ENCODE peak calls at places on chromosomes 7 and 10, in five cellular contexts. One of them, this sample, is unnamed. For H3K4me1, the result is how much of the 10 kb centered on the place peaks cover.

GRCh38 chr7:11437987-11438386 is 394.0 kb downstream of the THSD7A start:
- DNase-seq in tibial artery: no peak
- DNase-seq in heart right ventricle: no peak
- DNase-seq in Panc1: no peak
- DNase-seq in H9: no peak
- DNase-seq in this sample: no peak

GRCh38 chr7:118169146-118169545 is 14.8 kb upstream of the LSM8 start:
- DNase-seq in tibial artery: no peak
- DNase-seq in heart right ventricle: no peak
- DNase-seq in Panc1: no peak
- DNase-seq in H9: no peak
- DNase-seq in this sample: no peak

GRCh38 chr7:77736991-77737390 is 40.7 kb downstream of the RSBN1L start:
- DNase-seq in tibial artery: no peak
- DNase-seq in heart right ventricle: no peak
- DNase-seq in Panc1: no peak
- DNase-seq in H9: no peak
- DNase-seq in this sample: no peak

GRCh38 chr7:73555411-73555982 is 2.0 kb downstream of the BCL7B start:
- DNase-seq in tibial artery: no peak
- DNase-seq in heart right ventricle: no peak
- DNase-seq in Panc1: no peak
- DNase-seq in H9: no peak
- DNase-seq in this sample: no peak

GRCh38 chr7:22417349-22417748 is 60.4 kb upstream of the RAPGEF5 start:
- DNase-seq in tibial artery: no peak
- DNase-seq in heart right ventricle: no peak
- DNase-seq in Panc1: no peak
- DNase-seq in H9: no peak
- DNase-seq in this sample: no peak

GRCh38 chr10:74871595-74872382 is 45.4 kb downstream of the KAT6B start:
- DNase-seq in tibial artery: no peak
- DNase-seq in heart right ventricle: no peak
- DNase-seq in Panc1: no peak
- DNase-seq in H9: no peak
- DNase-seq in this sample: no peak

GRCh38 chr10:46230615-46231014 is 56.2 kb upstream of the ANTXRL start:
- DNase-seq in tibial artery: no peak
- DNase-seq in heart right ventricle: no peak
- DNase-seq in Panc1: no peak
- DNase-seq in H9: no peak
- DNase-seq in this sample: no peak

GRCh38 chr7:116702046-116702445 is 30.1 kb downstream of the MET start:
- DNase-seq in tibial artery: no peak
- DNase-seq in heart right ventricle: no peak
- DNase-seq in Panc1: no peak
- DNase-seq in H9: no peak
- DNase-seq in this sample: no peak

GRCh38 chr7:77687100-77687746 is 9.0 kb upstream of the RSBN1L start:
- DNase-seq in tibial artery: no peak
- DNase-seq in heart right ventricle: no peak
- DNase-seq in Panc1: no peak
- DNase-seq in H9: no peak
- DNase-seq in this sample: no peak

GRCh38 chr7:138483516-138483915 is 23.5 kb downstream of the TRIM24 start:
- DNase-seq in tibial artery: no peak
- DNase-seq in heart right ventricle: no peak
- DNase-seq in Panc1: no peak
- DNase-seq in H9: no peak
- DNase-seq in this sample: no peak

GRCh38 chr7:2013381-2014311 is 219.1 kb downstream of the MAD1L1 start:
- DNase-seq in tibial artery: peak
- DNase-seq in heart right ventricle: no peak
- DNase-seq in Panc1: no peak
- DNase-seq in H9: no peak
- DNase-seq in this sample: peak

GRCh38 chr10:124512600-124512999 is 51.0 kb downstream of the LHPP start:
- DNase-seq in tibial artery: no peak
- DNase-seq in heart right ventricle: no peak
- DNase-seq in Panc1: no peak
- DNase-seq in H9: no peak
- DNase-seq in this sample: peak

DNA sequence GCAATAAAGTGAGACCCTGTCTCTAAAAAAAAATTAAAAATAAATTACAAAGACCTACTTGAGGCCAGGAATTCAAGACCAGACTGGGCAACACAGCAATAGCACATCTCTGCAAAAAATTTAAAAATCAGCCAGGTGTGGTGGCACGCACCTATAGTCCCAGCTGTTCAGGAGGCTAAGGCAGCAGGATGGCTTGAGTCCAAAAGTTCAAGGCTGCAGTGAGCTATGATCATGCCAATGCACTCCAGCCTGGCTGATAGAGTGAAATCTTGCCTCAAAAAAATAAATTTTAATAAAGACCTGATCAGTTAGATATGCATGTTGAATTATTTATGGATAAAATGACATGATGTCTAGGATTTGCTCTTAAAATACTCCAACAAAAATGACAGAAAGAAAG is 34.9 kb downstream of the P4HA1 start:
- DNase-seq in tibial artery: no peak
- DNase-seq in heart right ventricle: no peak
- DNase-seq in Panc1: no peak
- DNase-seq in H9: no peak
- DNase-seq in this sample: no peak
- H3K4me1 ChIP-seq in tibial artery: under half
- H3K4me1 ChIP-seq in heart right ventricle: under half
- H3K4me1 ChIP-seq in Panc1: under half
- H3K4me1 ChIP-seq in H9: under half
- H3K4me1 ChIP-seq in this sample: under half

DNA sequence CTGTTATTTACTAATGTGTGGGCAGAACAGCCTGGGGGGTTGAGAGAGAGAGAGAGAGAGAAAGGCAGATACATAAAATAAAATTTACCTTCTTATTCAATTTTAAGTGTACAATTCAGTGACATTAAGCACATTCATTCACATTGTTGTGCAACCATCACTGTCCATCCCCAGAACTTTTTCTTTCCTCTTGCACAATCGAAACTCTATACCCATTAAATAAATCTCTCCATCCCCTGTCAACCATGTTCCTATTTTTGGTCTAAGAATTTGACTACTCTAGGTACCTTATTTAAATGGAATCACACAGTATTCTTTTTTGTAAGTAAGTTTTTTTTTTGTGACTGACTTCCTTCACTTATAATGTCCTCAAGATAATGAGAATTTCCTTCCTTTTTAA is 181.6 kb downstream of the SND1 start:
- DNase-seq in tibial artery: no peak
- DNase-seq in heart right ventricle: no peak
- DNase-seq in Panc1: no peak
- DNase-seq in H9: no peak
- DNase-seq in this sample: no peak
- H3K27ac ChIP-seq in tibial artery: no peak
- H3K27ac ChIP-seq in heart right ventricle: no peak
- H3K27ac ChIP-seq in Panc1: no peak
- H3K27ac ChIP-seq in H9: no peak
- H3K27ac ChIP-seq in this sample: no peak

DNA sequence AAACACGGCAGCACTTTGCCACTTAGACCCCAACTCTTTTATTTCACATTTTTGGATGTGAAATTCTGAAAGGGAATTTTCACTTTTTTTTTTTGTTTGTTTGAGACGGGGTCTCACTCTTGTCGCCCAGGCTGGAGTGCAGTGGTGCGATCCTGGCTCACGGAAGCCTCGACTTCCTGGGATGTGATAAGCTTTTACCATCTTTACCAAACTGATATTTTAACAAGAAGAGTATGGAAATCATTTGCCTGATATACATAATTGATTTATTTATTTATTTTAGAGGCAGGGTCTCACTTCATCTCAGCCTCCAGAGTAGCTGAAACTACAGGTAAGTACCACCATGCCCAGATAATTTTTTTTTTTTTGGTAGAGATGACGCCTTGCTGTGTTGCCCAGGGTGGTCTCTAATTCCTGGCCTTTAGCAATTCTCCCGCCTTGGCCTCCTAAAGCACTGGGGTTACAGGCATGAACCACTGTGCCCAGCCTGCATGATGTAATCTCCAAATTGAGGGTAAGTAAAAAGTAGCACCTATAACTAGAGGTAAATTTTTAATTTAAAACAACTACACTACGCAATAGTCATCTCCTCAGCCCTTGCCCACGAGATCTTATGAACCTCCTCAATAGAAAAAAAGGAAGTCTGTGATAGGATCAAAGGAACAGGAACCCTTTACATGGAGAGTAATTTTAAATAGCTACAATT is 180.7 kb upstream of the KLF14 start:
- DNase-seq in tibial artery: no peak
- DNase-seq in heart right ventricle: no peak
- DNase-seq in Panc1: no peak
- DNase-seq in H9: no peak
- DNase-seq in this sample: no peak
- H3K4me1 ChIP-seq in tibial artery: half or more
- H3K4me1 ChIP-seq in heart right ventricle: half or more
- H3K4me1 ChIP-seq in Panc1: half or more
- H3K4me1 ChIP-seq in H9: under half
- H3K4me1 ChIP-seq in this sample: half or more

DNA sequence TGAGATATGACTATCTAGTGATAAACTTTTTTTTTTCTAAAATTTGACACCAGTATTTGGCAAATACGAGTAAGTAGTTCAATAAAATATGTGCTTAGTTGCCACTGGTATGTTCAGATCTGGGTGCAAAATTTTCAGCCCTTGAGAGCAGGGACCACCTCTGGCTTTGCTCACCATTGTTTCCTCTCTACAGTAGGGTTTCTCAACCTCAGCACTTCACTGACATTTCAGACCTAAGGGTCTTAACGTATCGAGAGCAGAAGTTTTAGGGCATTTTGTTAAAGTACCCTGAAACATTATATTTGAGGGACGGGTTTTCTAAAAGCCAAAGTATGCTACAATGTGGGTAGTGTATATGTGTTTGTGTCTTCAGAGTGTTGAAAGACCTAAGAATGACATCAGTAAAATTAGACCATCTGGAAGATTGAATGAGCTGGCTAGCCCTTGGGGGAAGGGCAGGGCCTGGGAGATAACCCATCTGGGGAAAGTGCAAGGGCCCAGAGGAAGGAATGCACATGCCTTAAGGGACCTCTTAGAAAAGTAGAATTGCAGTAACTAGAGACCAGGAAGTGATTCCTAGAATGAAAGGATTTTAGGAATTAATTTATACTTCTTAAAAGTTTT is 11.8 kb downstream of the BZW2 start:
- DNase-seq in tibial artery: no peak
- DNase-seq in heart right ventricle: peak
- DNase-seq in Panc1: no peak
- DNase-seq in H9: peak
- DNase-seq in this sample: peak
- H3K27ac ChIP-seq in tibial artery: no peak
- H3K27ac ChIP-seq in heart right ventricle: no peak
- H3K27ac ChIP-seq in Panc1: no peak
- H3K27ac ChIP-seq in H9: no peak
- H3K27ac ChIP-seq in this sample: peak

DNA sequence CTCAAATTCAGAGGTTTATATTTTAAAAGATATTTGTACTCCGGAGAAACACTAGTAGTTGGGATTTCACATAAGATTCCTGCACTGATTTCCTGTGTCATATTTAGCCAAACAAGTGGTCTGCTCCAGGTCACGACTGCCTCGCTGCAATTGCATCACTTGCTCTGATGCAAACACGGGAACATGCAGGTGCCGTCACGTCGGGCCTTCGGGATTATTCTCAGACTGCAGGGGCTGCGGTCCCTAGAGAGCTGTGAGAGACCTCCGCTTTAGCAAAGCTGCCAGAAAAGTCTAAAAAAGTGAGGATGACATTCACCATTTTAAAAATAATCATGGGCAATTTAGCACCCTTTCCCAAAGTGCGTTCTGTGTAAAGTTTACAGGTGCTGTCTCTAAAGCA is 93.5 kb upstream of the DDC start:
- DNase-seq in tibial artery: no peak
- DNase-seq in heart right ventricle: no peak
- DNase-seq in Panc1: no peak
- DNase-seq in H9: no peak
- DNase-seq in this sample: no peak
- H3K4me1 ChIP-seq in tibial artery: under half
- H3K4me1 ChIP-seq in heart right ventricle: half or more
- H3K4me1 ChIP-seq in Panc1: under half
- H3K4me1 ChIP-seq in H9: under half
- H3K4me1 ChIP-seq in this sample: half or more

DNA sequence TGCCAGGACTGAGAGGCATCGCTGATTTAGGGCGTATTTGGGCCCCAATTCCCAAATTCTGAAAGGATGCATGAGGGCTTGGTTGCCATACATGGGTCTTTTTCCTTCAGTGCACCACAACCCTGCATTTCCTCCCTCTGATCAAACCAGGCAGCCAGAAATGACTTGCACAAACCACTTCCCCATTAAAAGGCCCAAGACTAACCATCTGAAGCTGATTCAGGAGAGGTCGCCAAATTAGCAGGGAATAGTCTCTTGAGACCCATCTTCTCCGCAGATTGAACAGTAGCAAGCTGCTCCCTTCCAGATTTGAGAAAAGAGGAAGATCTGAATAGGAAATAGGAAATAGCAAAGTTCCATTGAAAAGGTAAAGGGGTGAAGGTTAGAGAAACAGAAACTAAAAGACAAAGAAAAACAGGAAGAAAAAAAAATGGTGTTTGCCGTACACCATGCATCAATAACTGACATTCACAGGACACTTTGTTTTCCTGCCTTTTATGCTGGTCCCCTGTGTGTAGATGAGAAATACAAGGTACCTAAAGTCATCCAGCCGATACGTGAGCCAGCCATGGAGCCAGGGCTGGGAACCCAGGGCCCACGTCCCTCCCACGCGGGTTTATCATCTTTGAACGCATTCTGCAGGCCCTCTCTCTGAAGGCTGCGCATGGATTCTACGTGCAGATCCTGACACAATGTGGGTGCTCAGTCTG is 268.3 kb upstream of the NPVF start:
- DNase-seq in tibial artery: no peak
- DNase-seq in heart right ventricle: peak
- DNase-seq in Panc1: no peak
- DNase-seq in H9: no peak
- DNase-seq in this sample: no peak
- H3K27ac ChIP-seq in tibial artery: peak
- H3K27ac ChIP-seq in heart right ventricle: no peak
- H3K27ac ChIP-seq in Panc1: no peak
- H3K27ac ChIP-seq in H9: no peak
- H3K27ac ChIP-seq in this sample: no peak

This sample was measured in psoas muscle.